ENCODE peak calls at places on chromosome 7, in ten cellular contexts. Z is Caco-2, F is hepatocyte, K is left ventricle myocardium inferior, R is neural progenitor cell, S is body of pancreas, W is ascending aorta, Q is heart left ventricle, U is cardiac muscle cell, Y is psoas muscle. J is an unnamed sample. For H3K36me3 and H3K4me1, the result is how much of the 10 kb centered on the place peaks cover.

GRCh38 chr7:81111358-81111757 is 192.5 kb upstream of the SEMA3C start:
- DNase-seq in Z (no peak), F (peak), K (no peak), R (no peak), S (no peak), W (no peak), Q (no peak), U (no peak), Y (no peak), J (no peak)

GRCh38 chr7:74475987-74476350 is 22.3 kb downstream of the GTF2IRD1 start:
- DNase-seq in Z (no peak), F (no peak), K (no peak), R (no peak), S (no peak), W (no peak), Q (no peak), U (no peak), Y (no peak), J (no peak)

GRCh38 chr7:4129481-4130122 is 552.5 kb upstream of the FOXK1 start:
- DNase-seq in Z (no peak), F (no peak), K (no peak), R (no peak), S (no peak), W (no peak), Q (no peak), U (no peak), Y (no peak), J (peak)

GRCh38 chr7:123030631-123031030 is 35.1 kb upstream of the TAS2R16 start:
- DNase-seq in Z (no peak), F (no peak), K (no peak), R (no peak), S (no peak), W (no peak), Q (no peak), U (no peak), Y (no peak), J (no peak)

GRCh38 chr7:157849341-157849596 is 512.5 kb downstream of the DNAJB6 start:
- DNase-seq in Z (no peak), F (no peak), K (no peak), R (no peak), S (no peak), W (no peak), Q (no peak), U (no peak), Y (peak), J (no peak)

GRCh38 chr7:142412551-142413193 is 154.8 kb upstream of the PRSS58 start:
- DNase-seq in Z (peak), F (peak), K (no peak), R (peak), S (no peak), W (no peak), Q (no peak), U (peak), Y (no peak), J (no peak)

GRCh38 chr7:84219310-84219709 is 24.7 kb upstream of the SEMA3A start:
- DNase-seq in Z (no peak), F (no peak), K (no peak), R (no peak), S (no peak), W (no peak), Q (no peak), U (no peak), Y (no peak), J (no peak)

GRCh38 chr7:2069472-2069860 is 163.3 kb downstream of the MAD1L1 start:
- DNase-seq in Z (no peak), F (peak), K (no peak), R (peak), S (no peak), W (no peak), Q (no peak), U (no peak), Y (no peak), J (no peak)

GRCh38 chr7:70630647-70631457 is 501.1 kb upstream of the GALNT17 start:
- DNase-seq in Z (no peak), F (peak), K (peak), R (peak), S (no peak), W (no peak), Q (peak), U (no peak), Y (peak), J (peak)

GRCh38 chr7:159115601-159116501 is 28.8 kb downstream of the VIPR2 start:
- DNase-seq in Z (no peak), F (no peak), K (no peak), R (no peak), S (peak), W (no peak), Q (no peak), U (no peak), Y (peak), J (peak)

GRCh38 chr7:158542651-158543400 is 44.8 kb downstream of the PTPRN2 start:
- DNase-seq in Z (no peak), F (no peak), K (no peak), R (no peak), S (no peak), W (no peak), Q (no peak), U (no peak), Y (no peak), J (peak)

GRCh38 chr7:72098812-72099211 is 313.3 kb downstream of the CALN1 start:
- DNase-seq in Z (no peak), F (peak), K (no peak), R (no peak), S (no peak), W (no peak), Q (no peak), U (no peak), Y (no peak), J (no peak)

GRCh38 chr7:36682102-36682501 is 42.2 kb downstream of the AOAH start:
- DNase-seq in Z (no peak), F (no peak), K (no peak), R (no peak), S (no peak), W (no peak), Q (no peak), U (no peak), Y (no peak), J (no peak)

GRCh38 chr7:47100815-47101435 is 481.0 kb downstream of the TNS3 start:
- DNase-seq in Z (peak), F (peak), K (peak), R (peak), S (peak), W (no peak), Q (peak), U (peak), Y (no peak), J (no peak)

GRCh38 chr7:4712371-4713182 is 30.5 kb downstream of the FOXK1 start:
- DNase-seq in Z (no peak), F (peak), K (no peak), R (no peak), S (no peak), W (no peak), Q (no peak), U (no peak), Y (no peak), J (no peak)

GRCh38 chr7:37068902-37069301 is 344.6 kb upstream of the AOAH start:
- DNase-seq in Z (no peak), F (no peak), K (no peak), R (no peak), S (no peak), W (no peak), Q (no peak), U (no peak), Y (no peak), J (no peak)

GRCh38 chr7:112649560-112649959 is 140.6 kb downstream of the TMEM168 start:
- DNase-seq in Z (no peak), F (no peak), K (no peak), R (no peak), S (no peak), W (no peak), Q (no peak), U (no peak), Y (no peak), J (no peak)

GRCh38 chr7:4233621-4234497 is 448.2 kb upstream of the FOXK1 start:
- DNase-seq in Z (no peak), F (no peak), K (no peak), R (no peak), S (no peak), W (no peak), Q (no peak), U (no peak), Y (no peak), J (no peak)

GRCh38 chr7:16268821-16269768 is 152.2 kb downstream of the CRPPA start:
- DNase-seq in Z (no peak), F (peak), K (no peak), R (no peak), S (no peak), W (no peak), Q (no peak), U (peak), Y (no peak), J (no peak)

GRCh38 chr7:435518-436366 is 83.9 kb downstream of the PDGFA start:
- DNase-seq in Z (peak), F (peak), K (peak), R (no peak), S (no peak), W (no peak), Q (no peak), U (no peak), Y (peak), J (no peak)

GRCh38 chr7:95297041-95297440 is 27.3 kb downstream of the PON1 start:
- DNase-seq in Z (no peak), F (no peak), K (no peak), R (no peak), S (no peak), W (no peak), Q (no peak), U (no peak), Y (no peak), J (no peak)

GRCh38 chr7:139242741-139243281 is 11.8 kb downstream of the UBN2 start:
- DNase-seq in Z (no peak), F (peak), K (no peak), R (no peak), S (no peak), W (no peak), Q (no peak), U (no peak), Y (no peak), J (no peak)

GRCh38 chr7:92391071-92391470 is 56.2 kb upstream of the GATAD1 start:
- DNase-seq in Z (peak), F (no peak), K (no peak), R (no peak), S (no peak), W (no peak), Q (no peak), U (peak), Y (no peak), J (no peak)

GRCh38 chr7:94301024-94301588 is 93.6 kb upstream of the COL1A2 start:
- DNase-seq in Z (peak), F (peak), K (peak), R (peak), S (peak), W (peak), Q (peak), U (peak), Y (peak), J (peak)

GRCh38 chr7:1705856-1706255 is 35.8 kb downstream of the ELFN1 start:
- DNase-seq in Z (no peak), F (no peak), K (no peak), R (no peak), S (peak), W (no peak), Q (peak), U (no peak), Y (no peak), J (peak)

GRCh38 chr7:46707973-46708372 is 786.9 kb upstream of the IGFBP3 start:
- DNase-seq in Z (no peak), F (no peak), K (no peak), R (peak), S (no peak), W (no peak), Q (no peak), U (no peak), Y (no peak), J (no peak)

GRCh38 chr7:17301491-17302101 is 3.1 kb downstream of the AHR start:
- DNase-seq in Z (peak), F (peak), K (no peak), R (peak), S (peak), W (no peak), Q (peak), U (peak), Y (no peak), J (no peak)

GRCh38 chr7:84538268-84538667 is 343.7 kb upstream of the SEMA3A start:
- DNase-seq in Z (no peak), F (no peak), K (no peak), R (no peak), S (no peak), W (no peak), Q (no peak), U (no peak), Y (no peak), J (no peak)

GRCh38 chr7:21028990-21029337 is 242.3 kb upstream of the SP8 start:
- DNase-seq in Z (no peak), F (no peak), K (no peak), R (peak), S (no peak), W (no peak), Q (no peak), U (no peak), Y (no peak), J (no peak)

GRCh38 chr7:128000854-128001265 is 30.4 kb downstream of the LRRC4 start:
- DNase-seq in Z (no peak), F (no peak), K (no peak), R (no peak), S (no peak), W (no peak), Q (no peak), U (no peak), Y (no peak), J (no peak)

GRCh38 chr7:54711900-54712595 is 47.0 kb downstream of the SEC61G start:
- DNase-seq in Z (no peak), F (no peak), K (no peak), R (no peak), S (no peak), W (no peak), Q (no peak), U (no peak), Y (no peak), J (no peak)

GRCh38 chr7:106367018-106367420 is 82.2 kb upstream of the NAMPT start:
- DNase-seq in Z (no peak), F (no peak), K (no peak), R (peak), S (no peak), W (no peak), Q (no peak), U (peak), Y (no peak), J (no peak)

GRCh38 chr7:144907577-144907976 is 71.7 kb upstream of the TPK1 start:
- DNase-seq in Z (no peak), F (no peak), K (no peak), R (peak), S (no peak), W (no peak), Q (no peak), U (no peak), Y (no peak), J (no peak)

GRCh38 chr7:51867117-51867516 is 550.5 kb upstream of the COBL start:
- DNase-seq in Z (no peak), F (no peak), K (no peak), R (no peak), S (no peak), W (no peak), Q (no peak), U (no peak), Y (no peak), J (no peak)

GRCh38 chr7:51869452-51869851 is 552.8 kb upstream of the COBL start:
- DNase-seq in Z (no peak), F (no peak), K (no peak), R (no peak), S (no peak), W (no peak), Q (no peak), U (no peak), Y (no peak), J (no peak)
- H3K36me3 ChIP-seq in Z (under half), F (under half), K (under half), R (under half), S (under half), W (under half), Q (under half), U (under half), Y (under half), J (under half)

GRCh38 chr7:116259821-116260440 is 49.6 kb downstream of the TES start:
- DNase-seq in Z (no peak), F (no peak), K (no peak), R (no peak), S (no peak), W (no peak), Q (no peak), U (no peak), Y (no peak), J (no peak)
- H3K4me1 ChIP-seq in Z (under half), F (under half), K (under half), R (under half), S (under half), W (under half), Q (under half), U (under half), Y (under half), J (under half)

GRCh38 chr7:77346441-77346840 is 69.7 kb downstream of the GSAP start:
- DNase-seq in Z (no peak), F (no peak), K (no peak), R (no peak), S (no peak), W (no peak), Q (no peak), U (no peak), Y (no peak), J (no peak)

GRCh38 chr7:77351539-77352004 is 64.6 kb downstream of the GSAP start:
- DNase-seq in Z (no peak), F (no peak), K (peak), R (no peak), S (no peak), W (no peak), Q (peak), U (no peak), Y (no peak), J (no peak)

GRCh38 chr7:77349141-77349540 is 67.0 kb downstream of the GSAP start:
- DNase-seq in Z (peak), F (no peak), K (no peak), R (no peak), S (no peak), W (no peak), Q (no peak), U (peak), Y (no peak), J (no peak)

GRCh38 chr7:77352688-77353406 is 63.3 kb downstream of the GSAP start:
- DNase-seq in Z (no peak), F (no peak), K (no peak), R (no peak), S (no peak), W (no peak), Q (no peak), U (no peak), Y (no peak), J (no peak)

DNA sequence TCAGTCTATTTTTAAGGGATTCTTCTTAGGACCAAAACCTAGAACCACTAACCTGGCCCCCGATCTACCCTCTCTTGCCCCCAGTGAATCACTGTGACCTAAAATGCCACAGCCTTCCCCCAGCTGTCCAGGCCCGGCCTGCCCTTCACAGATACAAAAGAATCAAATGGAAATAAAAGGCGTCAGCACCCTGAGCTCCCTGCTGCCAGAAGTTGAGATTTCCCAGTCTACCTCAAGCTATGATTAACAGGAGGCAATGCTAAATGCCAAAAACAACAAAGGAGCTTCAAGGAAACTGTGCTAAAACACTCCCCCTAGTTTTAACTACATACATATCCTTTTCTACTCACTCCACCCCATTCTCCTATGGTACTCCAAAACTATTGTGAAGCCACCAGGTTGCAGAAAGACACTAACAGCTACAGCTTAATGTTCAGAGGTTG is 67.8 kb downstream of the GSAP start:
- DNase-seq in Z (no peak), F (no peak), K (no peak), R (no peak), S (peak), W (no peak), Q (peak), U (peak), Y (no peak), J (no peak)
- TF ChIP-seq CTCF in Z (no peak), F (no peak), K (no peak), R (no peak), S (no peak), W (no peak), Q (no peak), U (peak), Y (no peak), J (no peak)

GRCh38 chr7:45073843-45074737 is 14.7 kb downstream of the NACAD start:
- DNase-seq in Z (no peak), F (no peak), K (peak), R (no peak), S (no peak), W (no peak), Q (peak), U (no peak), Y (no peak), J (no peak)

GRCh38 chr7:45074738-45075644 is 13.8 kb downstream of the NACAD start:
- DNase-seq in Z (no peak), F (no peak), K (no peak), R (no peak), S (no peak), W (no peak), Q (no peak), U (no peak), Y (no peak), J (peak)

GRCh38 chr7:45077579-45077978 is 11.2 kb downstream of the NACAD start:
- DNase-seq in Z (no peak), F (no peak), K (no peak), R (no peak), S (no peak), W (no peak), Q (no peak), U (no peak), Y (no peak), J (peak)

GRCh38 chr7:45076946-45077345 is 11.8 kb downstream of the NACAD start:
- DNase-seq in Z (no peak), F (no peak), K (no peak), R (no peak), S (no peak), W (no peak), Q (no peak), U (no peak), Y (no peak), J (peak)

DNA sequence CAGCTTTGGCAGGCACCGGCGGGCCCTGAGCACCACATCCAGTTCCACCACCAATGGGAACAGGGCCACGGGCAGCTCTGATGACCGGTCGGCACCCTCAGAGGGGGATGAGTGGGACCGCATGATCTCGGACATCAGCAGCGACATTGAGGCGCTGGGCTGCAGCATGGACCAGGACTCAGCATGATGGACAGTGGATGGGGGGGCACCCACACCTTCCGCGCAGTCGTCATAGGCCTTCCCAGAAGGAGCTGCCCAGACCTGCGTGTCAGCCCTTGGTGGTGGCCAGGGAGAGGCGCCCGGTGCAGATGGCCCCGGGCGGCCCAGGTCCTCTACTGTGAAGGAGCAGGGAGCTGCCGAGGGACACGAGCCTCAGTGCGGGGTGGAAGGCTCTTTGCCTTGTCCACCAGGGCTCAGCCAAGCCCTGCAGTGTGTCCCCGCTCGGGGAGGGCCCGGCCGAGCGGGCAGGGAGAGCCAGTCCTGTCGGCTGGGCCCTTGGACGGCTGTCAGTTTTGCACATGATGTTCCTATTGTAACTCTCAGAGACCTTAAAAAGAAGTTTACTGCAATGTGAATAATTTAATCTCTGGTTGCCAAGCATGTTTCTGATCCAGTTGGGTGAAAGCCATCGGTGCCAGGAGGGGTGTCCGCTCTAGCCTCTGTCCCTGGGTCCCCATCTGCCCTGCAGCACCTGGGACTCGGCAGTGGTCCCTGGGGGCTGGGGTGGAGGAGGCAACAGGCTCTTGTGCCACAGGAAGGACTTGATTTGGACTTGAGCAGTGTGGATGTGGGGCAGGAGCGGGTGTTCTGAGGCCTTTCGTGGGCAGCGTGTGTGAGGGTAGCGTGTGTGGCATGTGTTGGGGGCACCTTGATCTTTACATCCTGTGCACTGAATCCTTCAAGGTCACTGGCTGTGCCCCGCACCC is 12.6 kb downstream of the NACAD start:
- DNase-seq in Z (no peak), F (no peak), K (no peak), R (no peak), S (no peak), W (no peak), Q (no peak), U (no peak), Y (no peak), J (peak)
- H3K36me3 ChIP-seq in Z (under half), F (under half), K (half or more), R (under half), S (under half), W (half or more), Q (half or more), U (under half), Y (half or more), J (under half)

GRCh38 chr7:150476819-150477631 is 26.6 kb downstream of the GIMAP8 start:
- DNase-seq in Z (no peak), F (no peak), K (no peak), R (no peak), S (no peak), W (no peak), Q (no peak), U (no peak), Y (no peak), J (no peak)

GRCh38 chr7:150481207-150481920 is 30.9 kb downstream of the GIMAP8 start:
- DNase-seq in Z (no peak), F (no peak), K (no peak), R (no peak), S (no peak), W (no peak), Q (no peak), U (no peak), Y (no peak), J (no peak)

GRCh38 chr7:150479023-150479716 is 28.7 kb downstream of the GIMAP8 start:
- DNase-seq in Z (no peak), F (no peak), K (no peak), R (no peak), S (no peak), W (no peak), Q (no peak), U (no peak), Y (no peak), J (no peak)

GRCh38 chr7:150476285-150476684 is 25.9 kb downstream of the GIMAP8 start:
- DNase-seq in Z (no peak), F (no peak), K (no peak), R (no peak), S (no peak), W (no peak), Q (no peak), U (no peak), Y (no peak), J (no peak)

GRCh38 chr7:150481955-150482354 is 31.5 kb downstream of the GIMAP8 start:
- DNase-seq in Z (no peak), F (no peak), K (no peak), R (no peak), S (no peak), W (no peak), Q (no peak), U (no peak), Y (no peak), J (no peak)
- H3K4me1 ChIP-seq in Z (under half), F (under half), K (half or more), R (under half), S (under half), W (under half), Q (under half), U (under half), Y (under half), J (under half)

J was measured in kidney.